ENCODE peak calls at places on chromosome 13, in six cellular contexts. K, X, A, R, P and W are unnamed samples.

GRCh38 chr13:21670883-21671792 is at the start of gene FGF9:
- DNase-seq in K (peak; percentile 86), X (peak; percentile 74), A (peak; percentile 76), R (peak; percentile 68), P (no peak), W (peak; percentile 82)

GRCh38 chr13:30910676-30911075 is 4.6 kb downstream of the MEDAG start:
- DNase-seq in K (no peak), X (no peak), A (no peak), R (no peak), P (no peak), W (no peak)

GRCh38 chr13:65260938-65261880 is 1968.9 kb downstream of the PCDH9 start:
- DNase-seq in K (no peak), X (no peak), A (no peak), R (no peak), P (no peak), W (no peak)

GRCh38 chr13:79516590-79516989 is 35.6 kb downstream of the NDFIP2 start:
- DNase-seq in K (peak; percentile 49), X (no peak), A (no peak), R (no peak), P (no peak), W (no peak)

GRCh38 chr13:49132479-49133002 is 87.6 kb upstream of the MLNR start:
- DNase-seq in K (no peak), X (no peak), A (no peak), R (no peak), P (no peak), W (no peak)

GRCh38 chr13:114001331-114002008 is 27.6 kb upstream of the C13orf46 start:
- DNase-seq in K (no peak), X (no peak), A (no peak), R (no peak), P (no peak), W (no peak)

GRCh38 chr13:114015111-114015551 is 41.3 kb upstream of the C13orf46 start:
- DNase-seq in K (peak; percentile 58), X (no peak), A (no peak), R (no peak), P (no peak), W (no peak)

GRCh38 chr13:44779085-44779484 is 203.0 kb upstream of the TSC22D1 start:
- DNase-seq in K (no peak), X (no peak), A (no peak), R (no peak), P (no peak), W (no peak)

GRCh38 chr13:52053460-52053859 is 29.0 kb downstream of the UTP14C start:
- DNase-seq in K (no peak), X (no peak), A (no peak), R (no peak), P (no peak), W (no peak)

GRCh38 chr13:25001807-25002206 is 94.1 kb upstream of the PABPC3 start:
- DNase-seq in K (no peak), X (no peak), A (no peak), R (no peak), P (no peak), W (no peak)

GRCh38 chr13:75904012-75904411 is 267.9 kb downstream of the LMO7 start:
- DNase-seq in K (no peak), X (no peak), A (no peak), R (no peak), P (no peak), W (no peak)

GRCh38 chr13:85314686-85315085 is 484.5 kb downstream of the SLITRK6 start:
- DNase-seq in K (no peak), X (no peak), A (no peak), R (no peak), P (no peak), W (no peak)

GRCh38 chr13:109361562-109361961 is 424.8 kb downstream of the IRS2 start:
- DNase-seq in K (no peak), X (no peak), A (no peak), R (no peak), P (no peak), W (peak; percentile 30)

GRCh38 chr13:73228546-73228945 is 169.7 kb downstream of the KLF5 start:
- DNase-seq in K (no peak), X (no peak), A (no peak), R (no peak), P (no peak), W (no peak)

GRCh38 chr13:74070065-74070464 is 64.1 kb downstream of the KLF12 start:
- DNase-seq in K (no peak), X (no peak), A (no peak), R (no peak), P (no peak), W (no peak)

GRCh38 chr13:49444517-49445395 is 682 bp downstream of the SETDB2 start:
- DNase-seq in K (no peak), X (no peak), A (no peak), R (no peak), P (no peak), W (peak; percentile 29)

GRCh38 chr13:98411013-98411412 is 165.9 kb downstream of the STK24 start:
- DNase-seq in K (no peak), X (no peak), A (no peak), R (no peak), P (no peak), W (no peak)

GRCh38 chr13:98409281-98409680 is 167.6 kb downstream of the STK24 start:
- DNase-seq in K (no peak), X (no peak), A (no peak), R (no peak), P (no peak), W (no peak)

GRCh38 chr13:98413796-98414195 is 163.1 kb downstream of the STK24 start:
- DNase-seq in K (no peak), X (no peak), A (no peak), R (no peak), P (no peak), W (no peak)

GRCh38 chr13:98410591-98410990 is 166.3 kb downstream of the STK24 start:
- DNase-seq in K (no peak), X (no peak), A (no peak), R (no peak), P (no peak), W (no peak)

GRCh38 chr13:98411617-98412310 is 165.1 kb downstream of the STK24 start:
- DNase-seq in K (no peak), X (no peak), A (no peak), R (no peak), P (no peak), W (peak; percentile 62)
- TF ChIP-seq POLR2A in K (no peak), X (no peak), A (no peak), R (no peak), P (no peak), W (peak; percentile 50)

GRCh38 chr13:93577105-93577504 is 350.5 kb downstream of the GPC6 start:
- DNase-seq in K (no peak), X (no peak), A (no peak), R (no peak), P (no peak), W (no peak)
- TF ChIP-seq POLR2A in K (no peak), X (no peak), A (no peak), R (no peak), P (no peak), W (no peak)

GRCh38 chr13:105144020-105144419 is 1391.4 kb downstream of the EFNB2 start:
- DNase-seq in K (no peak), X (no peak), A (no peak), R (no peak), P (no peak), W (no peak)

GRCh38 chr13:105139048-105139379 is 1396.4 kb downstream of the EFNB2 start:
- DNase-seq in K (no peak), X (no peak), A (no peak), R (no peak), P (no peak), W (no peak)

GRCh38 chr13:105142556-105142955 is 1392.9 kb downstream of the EFNB2 start:
- DNase-seq in K (no peak), X (no peak), A (no peak), R (no peak), P (no peak), W (no peak)

GRCh38 chr13:105135852-105136251 is 1399.6 kb downstream of the EFNB2 start:
- DNase-seq in K (no peak), X (no peak), A (no peak), R (no peak), P (no peak), W (no peak)

DNA sequence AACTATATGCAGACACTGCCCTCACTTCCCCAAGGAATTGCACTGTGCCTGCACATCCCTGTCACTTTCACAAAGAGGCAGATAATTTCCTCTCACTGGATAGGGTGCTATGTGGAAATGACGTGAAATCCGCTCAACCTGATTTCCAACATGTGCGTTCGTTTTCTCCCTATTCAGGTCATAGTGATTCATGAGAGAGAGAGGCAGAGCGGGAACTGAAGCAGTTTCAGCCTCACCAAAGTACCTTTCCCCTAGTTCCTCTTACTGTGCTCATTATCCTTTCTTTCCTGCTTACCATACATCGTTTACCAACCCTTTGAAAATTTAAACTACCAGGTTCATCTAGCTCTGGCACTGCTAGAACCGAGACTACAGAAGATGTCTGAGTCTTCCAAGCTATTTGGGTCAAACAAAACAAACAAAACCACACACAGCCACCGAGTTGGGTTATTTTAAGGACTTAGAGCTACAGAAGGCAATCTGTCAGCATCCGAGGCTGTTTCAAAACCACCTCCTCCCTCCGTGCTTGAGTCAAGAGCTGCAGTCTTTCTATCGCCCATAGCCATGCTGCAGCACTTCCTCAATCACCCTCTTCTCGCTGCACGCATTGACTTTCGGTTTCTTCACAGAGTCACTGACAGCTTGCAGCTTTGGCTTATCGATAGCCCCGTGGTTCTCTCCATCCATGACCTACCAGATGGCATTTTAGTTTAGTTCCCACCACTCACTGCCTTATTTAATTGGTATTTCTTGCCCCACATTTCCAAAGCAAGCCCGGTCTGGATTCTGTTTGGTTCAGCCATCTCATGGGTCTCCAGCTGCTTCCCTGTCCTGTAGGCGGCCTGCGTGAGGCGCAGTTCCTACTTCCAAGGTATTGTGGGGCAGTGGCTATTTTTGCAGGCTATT is 1395.8 kb downstream of the EFNB2 start:
- DNase-seq in K (peak; percentile 27), X (peak; percentile 41), A (no peak), R (no peak), P (no peak), W (peak; percentile 21)
- TF ChIP-seq POLR2A in K (no peak), X (no peak), A (no peak), R (no peak), P (no peak), W (no peak)

GRCh38 chr13:111005808-111006494 is 91.1 kb upstream of the ANKRD10 start:
- DNase-seq in K (peak; percentile 42), X (no peak), A (no peak), R (peak; percentile 53), P (no peak), W (peak; percentile 34)

GRCh38 chr13:111006508-111007031 is 91.7 kb upstream of the ANKRD10 start:
- DNase-seq in K (no peak), X (no peak), A (peak; percentile 15), R (peak; percentile 82), P (peak; percentile 30), W (peak; percentile 50)

GRCh38 chr13:111007209-111007608 is 92.3 kb upstream of the ANKRD10 start:
- DNase-seq in K (no peak), X (no peak), A (no peak), R (no peak), P (no peak), W (no peak)

GRCh38 chr13:111005364-111005763 is 90.5 kb upstream of the ANKRD10 start:
- DNase-seq in K (no peak), X (peak; percentile 43), A (no peak), R (no peak), P (no peak), W (no peak)

DNA sequence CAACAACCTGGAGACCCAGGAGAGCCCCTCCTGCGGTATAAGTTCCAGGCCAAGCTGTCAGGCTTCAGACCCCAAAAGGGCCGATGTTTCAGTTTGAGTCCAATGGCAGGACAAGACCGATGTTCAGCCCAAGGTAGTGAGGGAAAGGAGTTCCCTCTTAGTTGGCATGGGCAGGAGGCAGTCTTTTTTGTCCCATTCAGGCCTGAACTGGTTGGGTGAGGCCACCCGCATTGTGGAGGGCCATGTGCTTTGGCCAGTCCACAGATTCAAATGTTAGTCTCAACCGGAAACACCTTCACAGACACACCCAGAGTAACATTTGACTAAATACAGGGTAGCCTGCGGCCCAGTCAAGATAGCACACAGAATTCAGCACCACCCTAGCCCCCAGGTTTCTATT is 89.6 kb upstream of the ANKRD10 start:
- DNase-seq in K (no peak), X (no peak), A (no peak), R (no peak), P (no peak), W (no peak)
- TF ChIP-seq POLR2A in K (no peak), X (no peak), A (no peak), R (no peak), P (no peak), W (no peak)